ENCODE peak calls at places on chromosomes 4 and X, in four cellular contexts. One of them, this sample, is unnamed.
A peak's percentile ranks its signal among the peaks of the same experiment; 100 is the strongest.

GRCh38 chrX:21004835-21005234 is 369.4 kb upstream of the CNKSR2 start:
- DNase-seq in HCT116: no peak
- DNase-seq in K562: no peak
- DNase-seq in Panc1: no peak
- DNase-seq in this sample: no peak

GRCh38 chr4:97432551-97432950 is 710.7 kb downstream of the STPG2 start:
- DNase-seq in HCT116: no peak
- DNase-seq in Panc1: no peak
- DNase-seq in K562: no peak
- DNase-seq in this sample: no peak

GRCh38 chrX:41137589-41137988 is 52.3 kb downstream of the USP9X start:
- DNase-seq in K562: no peak
- DNase-seq in HCT116: no peak
- DNase-seq in Panc1: no peak
- DNase-seq in this sample: no peak

GRCh38 chrX:31228909-31229308 is 157.1 kb upstream of the FTHL17 start:
- DNase-seq in K562: no peak
- DNase-seq in HCT116: no peak
- DNase-seq in Panc1: no peak
- DNase-seq in this sample: no peak

GRCh38 chr4:86522349-86522748 is 71.8 kb upstream of the PTPN13 start:
- DNase-seq in K562: no peak
- DNase-seq in Panc1: no peak
- DNase-seq in HCT116: no peak
- DNase-seq in this sample: no peak

GRCh38 chrX:45781901-45782553 is 581.4 kb upstream of the DIPK2B start:
- DNase-seq in HCT116: no peak
- DNase-seq in Panc1: no peak
- DNase-seq in K562: no peak
- DNase-seq in this sample: no peak

GRCh38 chr4:145523117-145523516 is 41.5 kb downstream of the SMAD1 start:
- DNase-seq in HCT116: no peak
- DNase-seq in K562: no peak
- DNase-seq in Panc1: no peak
- DNase-seq in this sample: no peak

GRCh38 chrX:46165411-46165810 is 379.8 kb downstream of the ZNF674 start:
- DNase-seq in Panc1: no peak
- DNase-seq in K562: no peak
- DNase-seq in HCT116: no peak
- DNase-seq in this sample: no peak

GRCh38 chr4:101356928-101357327 is 9.6 kb upstream of the PPP3CA start:
- DNase-seq in HCT116: peak; percentile 73
- DNase-seq in K562: no peak
- DNase-seq in Panc1: peak; percentile 65
- DNase-seq in this sample: peak; percentile 8

GRCh38 chrX:40299028-40299479 is 201.3 kb upstream of the BCOR start:
- DNase-seq in K562: no peak
- DNase-seq in Panc1: no peak
- DNase-seq in HCT116: no peak
- DNase-seq in this sample: peak; percentile 43

GRCh38 chrX:15718283-15718970 is 19.6 kb upstream of the CA5B start:
- DNase-seq in K562: no peak
- DNase-seq in HCT116: peak; percentile 19
- DNase-seq in Panc1: no peak
- DNase-seq in this sample: no peak

GRCh38 chr4:43757147-43757546 is 691.5 kb downstream of the KCTD8 start:
- DNase-seq in K562: peak; percentile 4
- DNase-seq in Panc1: no peak
- DNase-seq in HCT116: no peak
- DNase-seq in this sample: no peak

GRCh38 chr4:94517492-94517891 is 65.8 kb downstream of the PDLIM5 start:
- DNase-seq in HCT116: no peak
- DNase-seq in K562: no peak
- DNase-seq in Panc1: no peak
- DNase-seq in this sample: no peak

GRCh38 chr4:94519019-94519418 is 67.3 kb downstream of the PDLIM5 start:
- DNase-seq in K562: no peak
- DNase-seq in Panc1: no peak
- DNase-seq in HCT116: no peak
- DNase-seq in this sample: no peak

GRCh38 chr4:94515365-94515764 is 63.6 kb downstream of the PDLIM5 start:
- DNase-seq in HCT116: no peak
- DNase-seq in K562: no peak
- DNase-seq in Panc1: no peak
- DNase-seq in this sample: no peak

GRCh38 chr4:94516999-94517398 is 65.3 kb downstream of the PDLIM5 start:
- DNase-seq in HCT116: peak; percentile 37
- DNase-seq in Panc1: no peak
- DNase-seq in K562: no peak
- DNase-seq in this sample: no peak

DNA sequence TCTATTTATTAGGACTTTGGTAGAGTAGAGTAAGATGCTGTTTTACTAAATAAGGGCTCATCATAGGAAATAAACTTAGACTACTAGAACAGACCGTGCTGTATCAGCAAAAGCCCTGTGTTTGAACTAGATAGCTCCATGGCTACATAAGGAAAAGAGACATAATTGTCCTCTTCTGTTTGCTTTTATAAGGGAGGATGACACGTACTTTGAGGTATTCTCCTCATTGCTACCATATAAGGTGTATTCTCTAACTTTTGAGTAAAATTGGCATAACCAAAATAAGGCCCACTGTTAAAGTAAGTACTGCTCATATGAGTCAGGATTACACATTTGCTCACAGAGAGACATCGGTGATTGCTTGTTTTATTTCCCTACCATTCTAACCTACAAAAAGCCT is 64.3 kb downstream of the PDLIM5 start:
- DNase-seq in Panc1: no peak
- DNase-seq in K562: no peak
- DNase-seq in HCT116: no peak
- DNase-seq in this sample: no peak
- TF ChIP-seq SIN3A in Panc1: no peak
- TF ChIP-seq SIN3A in K562: no peak
- TF ChIP-seq SIN3A in HCT116: no peak
- TF ChIP-seq SIN3A in this sample: no peak

DNA sequence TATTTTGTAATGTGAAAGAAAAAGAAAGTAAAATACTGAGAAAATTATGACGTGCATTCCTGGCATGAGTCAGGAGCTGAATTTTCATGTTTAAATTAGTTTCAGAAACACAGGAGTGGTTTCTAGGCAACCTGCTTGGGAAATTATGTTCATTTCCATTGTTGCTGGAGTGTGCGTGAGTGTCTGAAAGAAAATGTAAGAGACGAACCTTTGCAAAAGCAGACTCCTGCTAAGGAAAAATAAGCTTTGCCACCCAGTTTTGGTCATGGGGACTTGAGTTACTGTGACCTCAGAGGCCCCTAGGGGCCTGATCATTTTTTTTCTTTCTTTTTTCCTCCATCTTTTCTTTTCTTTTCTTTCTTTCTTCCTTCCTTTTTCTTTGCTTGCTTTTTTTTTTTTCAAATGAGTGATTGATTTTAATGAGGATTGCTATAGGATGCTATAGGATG is 18.8 kb upstream of the CHRNA9 start:
- DNase-seq in Panc1: no peak
- DNase-seq in K562: no peak
- DNase-seq in HCT116: no peak
- DNase-seq in this sample: no peak
- TF ChIP-seq SIN3A in Panc1: no peak
- TF ChIP-seq SIN3A in K562: no peak
- TF ChIP-seq SIN3A in HCT116: no peak
- TF ChIP-seq SIN3A in this sample: no peak

DNA sequence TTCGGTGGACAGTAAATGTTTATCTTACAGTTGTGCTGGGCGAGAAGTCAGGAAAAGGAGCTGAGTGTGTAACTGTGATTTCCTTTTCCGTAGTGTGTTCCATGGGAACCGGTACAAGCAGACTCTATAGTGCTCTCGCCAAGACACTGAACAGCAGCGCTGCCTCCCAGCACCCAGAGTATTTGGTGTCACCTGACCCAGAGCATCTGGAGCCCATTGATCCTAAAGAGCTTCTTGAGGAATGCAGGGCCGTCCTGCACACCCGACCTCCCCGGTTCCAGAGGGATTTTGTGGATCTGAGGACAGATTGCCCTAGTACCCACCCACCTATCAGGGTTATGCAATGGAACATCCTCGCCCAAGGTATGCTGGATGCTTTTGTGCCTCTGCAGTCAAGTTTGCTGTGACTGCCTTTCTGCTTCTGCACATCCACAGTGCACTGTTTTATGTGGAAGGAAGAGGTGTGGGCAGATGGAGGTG is 27.4 kb downstream of the NOCT start:
- DNase-seq in K562: no peak
- DNase-seq in Panc1: no peak
- DNase-seq in HCT116: no peak
- DNase-seq in this sample: no peak
- TF ChIP-seq SIN3A in K562: no peak
- TF ChIP-seq SIN3A in Panc1: no peak
- TF ChIP-seq SIN3A in HCT116: no peak
- TF ChIP-seq SIN3A in this sample: no peak

DNA sequence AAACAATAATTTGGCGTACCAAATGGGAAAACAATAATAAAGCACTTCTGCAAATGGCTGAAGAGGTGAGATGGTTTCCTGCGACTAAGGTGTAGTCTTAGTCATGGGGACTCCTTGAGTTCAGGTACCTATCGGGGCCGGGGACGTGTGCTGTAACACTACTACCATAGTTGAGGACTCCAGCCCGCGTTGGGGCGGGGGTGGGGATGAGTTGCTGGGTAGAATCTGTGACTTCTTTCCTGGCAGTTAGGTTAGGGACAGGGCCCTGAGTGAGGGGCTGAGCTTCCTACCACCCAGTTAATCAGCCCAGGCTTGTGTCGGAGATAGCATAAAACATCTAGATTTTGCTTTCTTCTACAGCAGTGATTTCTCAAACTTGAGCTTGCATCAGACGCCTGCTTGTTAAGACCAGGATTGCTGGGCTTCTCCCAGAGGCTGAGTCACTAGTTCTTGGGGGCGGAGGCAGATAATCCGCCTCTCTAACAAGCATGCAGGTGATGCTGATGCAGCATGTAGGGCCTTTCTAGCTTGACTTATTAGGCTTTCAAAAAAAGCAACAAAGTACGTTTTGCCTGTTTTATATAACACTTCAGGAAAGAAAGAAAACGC is 30.2 kb downstream of the RBBP7 start:
- DNase-seq in HCT116: no peak
- DNase-seq in Panc1: no peak
- DNase-seq in K562: no peak
- DNase-seq in this sample: no peak
- TF ChIP-seq SIN3A in HCT116: no peak
- TF ChIP-seq SIN3A in Panc1: no peak
- TF ChIP-seq SIN3A in K562: no peak
- TF ChIP-seq SIN3A in this sample: no peak

GRCh38 chrX:110180176-110180927 is 137.5 kb downstream of the AMMECR1 start:
- DNase-seq in K562: no peak
- DNase-seq in Panc1: no peak
- DNase-seq in HCT116: peak; percentile 16
- DNase-seq in this sample: no peak
- TF ChIP-seq SIN3A in K562: no peak
- TF ChIP-seq SIN3A in Panc1: no peak
- TF ChIP-seq SIN3A in HCT116: no peak
- TF ChIP-seq SIN3A in this sample: no peak

DNA sequence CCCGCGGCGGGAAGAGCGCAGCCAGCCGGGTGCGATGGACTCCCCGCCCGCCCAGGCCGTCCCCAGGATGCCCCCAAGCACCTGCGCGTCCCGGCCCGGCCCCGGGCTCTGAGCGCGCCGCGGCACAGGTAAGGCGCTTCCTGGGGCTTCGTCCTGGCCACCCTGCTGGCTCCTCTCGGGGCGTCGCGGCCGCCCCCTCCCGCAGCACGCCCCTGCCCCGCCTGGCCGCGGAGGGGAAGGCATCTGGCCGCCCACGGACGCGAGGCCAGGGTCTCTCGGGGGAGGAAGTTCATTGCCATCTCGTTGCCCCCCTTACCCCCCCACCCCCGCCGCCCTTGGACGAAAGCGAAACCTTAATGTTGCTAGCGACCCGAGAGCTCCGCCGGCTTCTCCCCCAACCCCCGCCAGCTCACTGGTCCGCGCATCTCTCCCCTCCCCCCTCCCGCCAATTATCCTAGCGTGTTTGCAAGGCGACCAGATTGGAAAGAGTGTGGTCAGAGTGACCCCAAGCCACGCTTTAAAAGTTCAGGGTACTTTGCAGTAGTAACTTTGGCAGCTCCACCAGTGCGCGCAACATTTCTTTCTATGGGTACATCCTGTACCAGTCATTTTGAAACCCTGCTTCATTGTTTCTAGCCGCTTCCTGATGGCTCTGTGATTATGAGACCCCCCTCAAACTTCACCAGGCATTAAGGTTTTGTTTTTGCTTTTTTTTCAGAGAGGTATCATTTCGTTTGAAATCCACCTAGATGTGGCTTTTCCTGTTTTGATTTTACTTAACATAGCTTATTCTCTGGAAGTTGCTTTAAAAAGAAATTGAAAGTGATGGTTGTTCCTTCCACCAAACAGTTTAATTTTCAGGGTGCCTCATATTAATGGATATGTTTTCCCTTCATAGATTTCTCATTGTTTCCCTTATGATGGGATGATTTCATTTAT is 606 bp downstream of the TBC1D1 start:
- DNase-seq in Panc1: no peak
- DNase-seq in HCT116: no peak
- DNase-seq in K562: peak; percentile 15
- DNase-seq in this sample: peak; percentile 69
- TF ChIP-seq SIN3A in Panc1: no peak
- TF ChIP-seq SIN3A in HCT116: no peak
- TF ChIP-seq SIN3A in K562: no peak
- TF ChIP-seq SIN3A in this sample: no peak

GRCh38 chrX:150127216-150127615 is 188.9 kb upstream of the EOLA2 start:
- DNase-seq in HCT116: no peak
- DNase-seq in Panc1: no peak
- DNase-seq in K562: no peak
- DNase-seq in this sample: no peak
- TF ChIP-seq SIN3A in HCT116: no peak
- TF ChIP-seq SIN3A in Panc1: no peak
- TF ChIP-seq SIN3A in K562: no peak
- TF ChIP-seq SIN3A in this sample: no peak

DNA sequence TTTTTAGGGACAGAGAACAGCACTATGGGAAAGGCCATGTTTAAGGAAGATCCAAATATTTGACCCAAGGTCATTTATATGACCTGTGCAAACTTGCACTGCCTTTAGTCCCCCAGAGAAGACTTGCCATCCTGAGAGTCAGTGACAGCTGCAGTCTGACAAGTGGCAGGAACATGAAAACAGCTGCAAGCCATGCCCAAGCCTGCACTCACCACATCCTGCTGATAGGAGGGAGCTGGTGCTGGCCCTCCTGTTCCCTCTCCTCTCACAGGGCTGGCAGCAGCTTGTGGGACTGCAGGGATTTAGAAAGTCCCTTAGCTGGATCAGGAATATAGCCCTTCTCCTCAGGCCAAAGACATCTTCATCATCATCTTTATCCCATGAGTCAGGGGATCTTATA is 187.7 kb downstream of the RAP1GDS1 start:
- DNase-seq in Panc1: no peak
- DNase-seq in K562: no peak
- DNase-seq in HCT116: no peak
- DNase-seq in this sample: no peak
- TF ChIP-seq SIN3A in Panc1: no peak
- TF ChIP-seq SIN3A in K562: no peak
- TF ChIP-seq SIN3A in HCT116: no peak
- TF ChIP-seq SIN3A in this sample: no peak

This sample was measured in SK-N-SH.